ENCODE peak calls at places on chromosomes 5 and 9, in six cellular contexts. U is transverse colon, N is K562, Z is upper lobe of left lung, K is A549, F is SK-N-SH. Q is an unnamed sample.

GRCh38 chr5:178527458-178528307 is 62.5 kb downstream of the COL23A1 start:
- DNase-seq in U (no peak), N (no peak), Z (no peak), K (no peak), F (no peak), Q (no peak)

GRCh38 chr9:38023661-38024035 is 45.4 kb downstream of the SHB start:
- DNase-seq in U (no peak), N (no peak), Z (peak; percentile 61), K (no peak), F (no peak), Q (no peak)

GRCh38 chr5:147426928-147427327 is 82.9 kb downstream of the DPYSL3 start:
- DNase-seq in U (no peak), N (no peak), Z (no peak), K (no peak), F (no peak), Q (no peak)

GRCh38 chr5:126693806-126694205 is 83.1 kb upstream of the LMNB1 start:
- DNase-seq in U (no peak), N (no peak), Z (no peak), K (no peak), F (no peak), Q (no peak)

GRCh38 chr5:116296335-116297072 is 211.7 kb downstream of the COMMD10 start:
- DNase-seq in U (no peak), N (no peak), Z (no peak), K (no peak), F (no peak), Q (no peak)

GRCh38 chr5:124528838-124529237 is 217.6 kb downstream of the ZNF608 start:
- DNase-seq in U (no peak), N (no peak), Z (no peak), K (no peak), F (no peak), Q (no peak)

GRCh38 chr5:135481387-135481786 is 29.2 kb upstream of the TIFAB start:
- DNase-seq in U (no peak), N (peak; percentile 36), Z (no peak), K (no peak), F (no peak), Q (no peak)

GRCh38 chr5:110177729-110178128 is 488.0 kb downstream of the MAN2A1 start:
- DNase-seq in U (no peak), N (no peak), Z (no peak), K (no peak), F (no peak), Q (no peak)

GRCh38 chr5:37182667-37183066 is 66.5 kb downstream of the CPLANE1 start:
- DNase-seq in U (no peak), N (no peak), Z (no peak), K (no peak), F (no peak), Q (no peak)

DNA sequence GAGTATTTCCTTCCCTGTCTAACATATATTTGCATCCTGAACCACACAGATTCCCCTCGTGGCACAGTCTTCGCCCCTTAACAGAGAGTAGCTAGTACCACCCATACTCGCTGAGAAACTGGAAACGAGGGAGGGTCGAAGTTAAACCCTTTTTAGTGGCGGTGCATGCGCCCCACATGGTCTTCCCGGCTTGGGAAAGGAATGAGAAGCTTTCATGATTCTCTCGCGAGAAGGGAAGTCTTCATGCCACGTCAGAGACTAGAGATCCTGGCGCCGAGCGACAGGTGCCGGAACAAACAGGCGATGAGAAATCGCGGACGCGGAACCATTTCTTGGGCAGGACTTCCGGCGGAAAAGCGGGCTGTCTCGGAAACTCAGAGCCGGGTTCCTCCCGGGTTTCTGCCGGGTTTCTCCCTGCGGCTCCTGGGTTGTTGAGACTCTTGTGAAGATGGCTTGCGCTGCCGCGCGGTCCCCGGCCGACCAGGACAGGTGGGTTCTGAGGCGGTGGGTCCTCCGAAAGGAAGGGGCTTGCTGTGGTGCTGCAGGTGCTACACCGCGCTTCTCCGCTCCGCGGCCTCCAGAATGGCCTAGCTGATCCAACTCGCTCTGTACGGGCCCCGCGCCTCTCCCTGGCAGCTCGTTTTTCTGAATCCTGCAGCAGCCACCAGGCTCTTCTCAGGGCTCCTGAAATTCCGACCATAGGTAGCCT is at the start of gene SRP19:
- DNase-seq in U (peak; percentile 95), N (peak; percentile 88), Z (peak; percentile 96), K (peak; percentile 98), F (peak; percentile 91), Q (peak; percentile 96)
- TF ChIP-seq EP300 in U (no peak), N (peak; percentile 31), Z (no peak), K (no peak), F (no peak), Q (no peak)

GRCh38 chr9:129671065-129671464 is 5.6 kb downstream of the PRRX2 start:
- DNase-seq in U (no peak), N (no peak), Z (no peak), K (no peak), F (no peak), Q (no peak)

GRCh38 chr9:129669946-129670345 is 4.5 kb downstream of the PRRX2 start:
- DNase-seq in U (no peak), N (peak; percentile 18), Z (no peak), K (no peak), F (no peak), Q (no peak)

GRCh38 chr9:129667378-129667777 is 1.9 kb downstream of the PRRX2 start:
- DNase-seq in U (no peak), N (no peak), Z (no peak), K (no peak), F (no peak), Q (no peak)

GRCh38 chr9:129667850-129668249 is 2.4 kb downstream of the PRRX2 start:
- DNase-seq in U (peak; percentile 22), N (peak; percentile 27), Z (no peak), K (no peak), F (no peak), Q (no peak)

DNA sequence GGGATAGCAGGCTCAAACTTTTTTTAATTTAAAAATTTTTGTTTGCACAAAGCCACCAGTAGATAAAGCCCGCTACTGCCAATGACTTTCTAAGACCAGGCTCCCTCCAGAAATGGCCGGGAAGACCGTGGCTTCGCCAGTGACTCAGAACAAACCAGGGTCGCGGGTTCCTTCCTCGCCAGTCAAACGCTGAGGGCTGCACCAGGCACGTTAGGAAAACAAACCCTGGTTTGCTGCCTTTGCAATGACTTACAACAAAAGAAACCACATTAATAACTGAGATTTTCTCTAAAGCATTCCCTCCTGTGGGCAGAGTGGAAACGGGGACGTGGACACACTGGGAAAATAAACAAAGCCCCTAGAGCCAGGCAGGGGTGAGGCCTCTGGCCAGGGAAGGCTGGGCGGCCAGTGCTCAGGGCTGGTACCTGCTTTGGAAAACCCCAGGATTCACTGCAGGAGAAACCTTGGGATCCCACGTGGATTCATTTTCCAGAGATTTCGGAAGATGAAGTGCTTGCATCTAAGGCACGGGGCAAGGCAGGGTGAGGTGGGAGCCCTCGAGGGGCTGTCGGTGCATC is 3.8 kb downstream of the PRRX2 start:
- DNase-seq in U (no peak), N (peak; percentile 28), Z (no peak), K (peak; percentile 36), F (no peak), Q (no peak)
- TF ChIP-seq CTCF in U (no peak), N (no peak), Z (no peak), K (no peak), F (no peak), Q (no peak)

DNA sequence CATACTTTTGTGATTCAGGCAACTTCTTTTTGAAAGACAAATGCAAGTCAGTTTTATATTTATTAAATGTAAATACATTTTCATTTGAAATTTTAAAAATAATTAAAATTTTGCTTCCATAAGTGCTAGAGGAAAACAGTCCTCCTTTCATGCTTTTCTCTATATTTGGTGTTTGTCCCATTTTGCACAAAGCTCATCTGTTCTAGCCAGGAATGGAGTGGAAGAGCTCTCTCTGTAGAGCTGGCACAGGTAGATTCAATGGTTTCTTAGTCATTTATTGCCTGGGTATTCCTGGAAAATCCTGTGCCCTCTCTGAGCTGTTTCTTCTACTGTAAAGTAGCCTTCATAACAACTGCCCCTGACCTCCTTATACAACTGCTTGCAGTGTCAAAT is 267.6 kb upstream of the HAPLN1 start:
- DNase-seq in U (no peak), N (no peak), Z (no peak), K (no peak), F (no peak), Q (no peak)
- TF ChIP-seq EP300 in U (no peak), N (no peak), Z (no peak), K (no peak), F (no peak), Q (no peak)

GRCh38 chr9:23324511-23324910 is 501.5 kb downstream of the ELAVL2 start:
- DNase-seq in U (no peak), N (no peak), Z (no peak), K (no peak), F (no peak), Q (no peak)

GRCh38 chr9:23321049-23321448 is 505.0 kb downstream of the ELAVL2 start:
- DNase-seq in U (no peak), N (no peak), Z (no peak), K (no peak), F (no peak), Q (no peak)

GRCh38 chr9:23319092-23319491 is 506.9 kb downstream of the ELAVL2 start:
- DNase-seq in U (no peak), N (no peak), Z (no peak), K (no peak), F (no peak), Q (no peak)

GRCh38 chr9:23326597-23326996 is 499.4 kb downstream of the ELAVL2 start:
- DNase-seq in U (no peak), N (no peak), Z (no peak), K (no peak), F (no peak), Q (no peak)

DNA sequence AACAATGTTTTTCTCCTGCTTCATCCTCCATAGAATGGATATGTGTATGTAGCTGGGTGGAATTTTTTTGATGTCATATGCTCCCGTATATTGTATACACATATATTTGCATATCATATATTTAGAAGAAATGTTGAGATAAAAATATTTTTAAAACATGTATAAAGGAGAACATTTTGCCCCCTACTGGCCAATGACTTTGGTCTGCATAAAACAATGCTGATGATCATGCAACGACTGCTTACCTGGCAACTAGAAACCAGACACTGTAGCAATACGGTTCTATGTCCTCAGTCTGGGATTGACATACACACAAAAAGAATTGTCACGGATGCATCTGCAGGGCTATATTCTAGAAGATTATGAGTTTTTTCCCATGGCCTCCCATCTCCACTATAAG is 503.6 kb downstream of the ELAVL2 start:
- DNase-seq in U (no peak), N (no peak), Z (no peak), K (no peak), F (peak; percentile 4), Q (no peak)
- TF ChIP-seq CTCF in U (no peak), N (no peak), Z (no peak), K (no peak), F (peak; percentile 51), Q (no peak)

DNA sequence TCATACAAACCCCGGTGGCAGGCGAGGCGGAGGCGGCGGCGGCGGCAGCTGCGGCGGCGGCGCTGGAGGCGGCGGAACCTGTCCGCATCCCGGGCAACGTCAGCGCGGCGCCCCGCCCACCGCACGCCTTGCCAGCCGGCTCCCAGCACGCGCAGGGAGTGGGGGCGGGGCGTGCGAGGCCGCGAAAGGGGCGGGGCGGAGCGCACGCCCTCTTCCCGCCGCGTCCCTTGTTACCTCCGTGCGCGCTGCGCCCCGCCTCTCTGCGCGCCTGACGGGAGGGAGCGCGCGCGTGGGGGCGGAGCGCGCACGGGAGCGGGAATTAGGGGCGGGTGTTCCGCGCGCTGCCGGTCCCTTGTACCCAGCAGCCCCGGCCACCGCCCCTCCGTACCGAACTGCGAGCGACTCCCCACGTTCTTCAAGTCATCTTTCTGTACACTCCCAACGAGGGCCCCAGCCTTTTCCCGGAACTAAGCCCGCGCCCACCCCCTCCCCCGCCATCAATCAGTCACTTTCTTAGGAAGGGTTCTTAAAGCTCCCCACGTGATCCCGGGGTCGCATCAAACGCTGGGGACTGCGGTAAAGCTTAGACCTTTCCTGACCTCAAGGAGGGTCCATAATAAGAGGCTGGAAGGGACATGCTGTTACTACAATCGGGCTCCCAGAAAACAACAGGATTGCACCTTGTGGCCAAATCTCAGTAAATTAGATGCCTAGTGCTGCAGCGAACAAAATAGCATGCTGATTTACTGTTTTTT is at the start of gene AGTPBP1:
- DNase-seq in U (peak; percentile 97), N (peak; percentile 86), Z (peak; percentile 97), K (peak; percentile 64), F (peak; percentile 96), Q (peak; percentile 98)
- TF ChIP-seq EP300 in U (peak; percentile 1), N (no peak), Z (no peak), K (no peak), F (no peak), Q (no peak)